ENCODE peak calls at places on chromosome 11, in six cellular contexts. T, N, E, H, R and B are unnamed samples.

GRCh38 chr11:32006799-32007388 is 84.0 kb upstream of the RCN1 start:
- DNase-seq in H (no peak), T (peak), E (peak), N (peak), R (peak), B (peak)

GRCh38 chr11:74466916-74467885 is at the start of gene KCNE3:
- DNase-seq in H (peak), R (peak), E (no peak), N (no peak), T (no peak), B (no peak)

GRCh38 chr11:330694-331314 is 10.1 kb upstream of the IFITM3 start:
- DNase-seq in T (no peak), R (no peak), H (no peak), E (no peak), N (no peak), B (no peak)

GRCh38 chr11:67312187-67313021 is 9.1 kb downstream of the SSH3 start:
- DNase-seq in R (peak), N (no peak), T (no peak), H (no peak), E (no peak), B (no peak)

GRCh38 chr11:112797653-112798293 is 163.4 kb upstream of the NCAM1 start:
- DNase-seq in T (no peak), H (no peak), R (peak), E (peak), N (no peak), B (no peak)

GRCh38 chr11:3243880-3244279 is 11.7 kb upstream of the MRGPRE start:
- DNase-seq in R (no peak), N (no peak), E (no peak), H (no peak), T (no peak), B (no peak)

GRCh38 chr11:36186340-36186739 is 102.9 kb downstream of the COMMD9 start:
- DNase-seq in T (no peak), E (peak), R (peak), N (peak), H (no peak), B (peak)

GRCh38 chr11:65187971-65188461 is 6.3 kb downstream of the CAPN1 start:
- DNase-seq in T (no peak), H (peak), N (no peak), R (no peak), E (no peak), B (no peak)

GRCh38 chr11:61298663-61299244 is 3.6 kb upstream of the VWCE start:
- DNase-seq in N (no peak), T (no peak), R (no peak), H (no peak), E (no peak), B (no peak)

GRCh38 chr11:2691991-2692841 is 7.6 kb downstream of the KCNQ1OT1 start:
- DNase-seq in E (no peak), N (no peak), H (no peak), R (no peak), T (peak), B (no peak)

GRCh38 chr11:123475478-123475877 is 45.4 kb downstream of the GRAMD1B start:
- DNase-seq in E (peak), T (peak), N (no peak), H (no peak), R (no peak), B (no peak)

GRCh38 chr11:105296806-105297205 is 157.2 kb upstream of the CARD18 start:
- DNase-seq in H (no peak), E (no peak), T (no peak), N (no peak), R (no peak), B (no peak)

GRCh38 chr11:61516191-61516590 is 7.6 kb downstream of the LRRC10B start:
- DNase-seq in T (no peak), N (no peak), H (no peak), R (no peak), E (no peak), B (no peak)